ENCODE peak calls at places on chromosomes 13 and 19, in eight cellular contexts. U is fibroblast of lung, O is lower lobe of right lung, R is uterus, F is astrocyte of the cerebellum, I is fibroblast of the aortic adventitia, Z is left ventricle myocardium inferior, H is choroid plexus epithelial cell. Q is an unnamed sample.

GRCh38 chr13:49539313-49539712 is 43.6 kb downstream of the PHF11 start:
- DNase-seq in U (no peak), O (no peak), R (peak; percentile 33), F (no peak), I (no peak), Z (no peak), H (peak; percentile 66), Q (no peak)

GRCh38 chr13:98893361-98893760 is 84.5 kb downstream of the DOCK9 start:
- DNase-seq in U (no peak), O (no peak), R (no peak), F (no peak), I (no peak), Z (no peak), H (no peak), Q (no peak)

GRCh38 chr13:32246468-32246867 is 68.7 kb downstream of the ZAR1L start:
- DNase-seq in U (peak; percentile 67), O (peak; percentile 57), R (peak; percentile 35), F (peak; percentile 44), I (peak; percentile 76), Z (peak; percentile 40), H (peak; percentile 89), Q (peak; percentile 59)

GRCh38 chr19:50377517-50377916 is 1.3 kb downstream of the NR1H2 start:
- DNase-seq in U (no peak), O (no peak), R (no peak), F (no peak), I (no peak), Z (no peak), H (no peak), Q (no peak)

GRCh38 chr13:93690139-93690538 is 463.5 kb downstream of the GPC6 start:
- DNase-seq in U (no peak), O (no peak), R (no peak), F (peak; percentile 19), I (peak; percentile 48), Z (no peak), H (peak; percentile 49), Q (no peak)

GRCh38 chr19:51098366-51099069 is 9.7 kb downstream of the CTU1 start:
- DNase-seq in U (peak; percentile 6), O (peak; percentile 82), R (no peak), F (no peak), I (no peak), Z (peak; percentile 65), H (peak; percentile 52), Q (no peak)

GRCh38 chr13:110306960-110307696 is at the start of the genes COL4A1 and COL4A2:
- DNase-seq in U (peak; percentile 80), O (peak; percentile 68), R (peak; percentile 90), F (no peak), I (peak; percentile 43), Z (peak; percentile 87), H (peak; percentile 88), Q (peak; percentile 55)

GRCh38 chr13:60275208-60275607 is 111.5 kb upstream of the DIAPH3 start:
- DNase-seq in U (no peak), O (no peak), R (no peak), F (no peak), I (no peak), Z (no peak), H (no peak), Q (no peak)

GRCh38 chr13:114064516-114065140 is 67.8 kb downstream of the RASA3 start:
- DNase-seq in U (peak; percentile 35), O (peak; percentile 47), R (peak; percentile 64), F (no peak), I (peak; percentile 61), Z (peak; percentile 28), H (peak; percentile 60), Q (peak; percentile 74)

GRCh38 chr19:45467456-45468158 is at the start of gene FOSB:
- DNase-seq in U (peak; percentile 88), O (peak; percentile 97), R (peak; percentile 93), F (peak; percentile 89), I (peak; percentile 96), Z (peak; percentile 95), H (peak; percentile 96), Q (peak; percentile 98)

GRCh38 chr19:46478356-46478986 is 7.1 kb upstream of the PNMA8A start:
- DNase-seq in U (peak; percentile 83), O (no peak), R (no peak), F (no peak), I (peak; percentile 52), Z (no peak), H (peak; percentile 81), Q (no peak)

GRCh38 chr19:10662384-10663251 is 8.5 kb downstream of the ILF3 start:
- DNase-seq in U (peak; percentile 81), O (no peak), R (no peak), F (peak; percentile 27), I (peak; percentile 90), Z (no peak), H (no peak), Q (no peak)

GRCh38 chr19:8113017-8113416 is 36.4 kb downstream of the FBN3 start:
- DNase-seq in U (no peak), O (peak; percentile 64), R (no peak), F (no peak), I (no peak), Z (no peak), H (no peak), Q (no peak)

GRCh38 chr13:75774176-75774575 is 138.0 kb downstream of the LMO7 start:
- DNase-seq in U (no peak), O (no peak), R (no peak), F (no peak), I (no peak), Z (no peak), H (no peak), Q (no peak)

GRCh38 chr13:98539655-98540054 is 37.3 kb downstream of the STK24 start:
- DNase-seq in U (peak; percentile 31), O (no peak), R (no peak), F (no peak), I (no peak), Z (no peak), H (no peak), Q (no peak)

GRCh38 chr19:1265611-1266115 is 3.5 kb upstream of the CIRBP start:
- DNase-seq in U (peak; percentile 73), O (peak; percentile 80), R (peak; percentile 71), F (no peak), I (peak; percentile 76), Z (peak; percentile 71), H (peak; percentile 35), Q (peak; percentile 70)

GRCh38 chr13:79447141-79447540 is 33.8 kb upstream of the NDFIP2 start:
- DNase-seq in U (no peak), O (no peak), R (no peak), F (no peak), I (no peak), Z (no peak), H (no peak), Q (no peak)

GRCh38 chr19:13102666-13103584 is at the start of gene LYL1:
- DNase-seq in U (peak; percentile 39), O (peak; percentile 89), R (peak; percentile 78), F (no peak), I (peak; percentile 59), Z (peak; percentile 87), H (no peak), Q (peak; percentile 68)

GRCh38 chr13:34700155-34700554 is 241.9 kb upstream of the NBEA start:
- DNase-seq in U (no peak), O (no peak), R (no peak), F (no peak), I (no peak), Z (no peak), H (no peak), Q (no peak)

GRCh38 chr13:45781553-45782326 is 69.8 kb downstream of the SIAH3 start:
- DNase-seq in U (peak; percentile 47), O (no peak), R (peak; percentile 29), F (peak; percentile 3), I (peak; percentile 22), Z (peak; percentile 75), H (no peak), Q (peak; percentile 33)

GRCh38 chr19:17867087-17867486 is 4.7 kb upstream of the SLC5A5 start:
- DNase-seq in U (no peak), O (no peak), R (no peak), F (no peak), I (no peak), Z (no peak), H (no peak), Q (no peak)

GRCh38 chr13:31431722-31432137 is 232.0 kb downstream of the B3GLCT start:
- DNase-seq in U (peak; percentile 10), O (peak; percentile 46), R (peak; percentile 67), F (peak; percentile 15), I (peak; percentile 77), Z (peak; percentile 40), H (peak; percentile 65), Q (peak; percentile 41)

GRCh38 chr13:37791699-37792098 is 77.9 kb downstream of the TRPC4 start:
- DNase-seq in U (peak; percentile 71), O (no peak), R (no peak), F (no peak), I (peak; percentile 26), Z (no peak), H (no peak), Q (no peak)

GRCh38 chr19:29514525-29515232 is 11.1 kb upstream of the VSTM2B start:
- DNase-seq in U (no peak), O (peak; percentile 7), R (no peak), F (no peak), I (no peak), Z (no peak), H (no peak), Q (no peak)

GRCh38 chr13:39655569-39656324 is at the start of gene COG6:
- DNase-seq in U (peak; percentile 77), O (peak; percentile 92), R (peak; percentile 94), F (peak; percentile 42), I (peak; percentile 86), Z (peak; percentile 92), H (peak; percentile 83), Q (peak; percentile 88)
- TF ChIP-seq CTCF in U (no peak), O (peak; percentile 7), R (peak; percentile 34), F (peak; percentile 9), I (no peak), Z (peak; percentile 35), H (peak; percentile 22), Q (no peak)

GRCh38 chr13:107138468-107138867 is 570.5 kb upstream of the ARGLU1 start:
- DNase-seq in U (no peak), O (no peak), R (no peak), F (no peak), I (no peak), Z (no peak), H (no peak), Q (no peak)
- TF ChIP-seq CTCF in U (no peak), O (no peak), R (no peak), F (no peak), I (no peak), Z (no peak), H (no peak), Q (no peak)

GRCh38 chr19:15663245-15663644 is 9.6 kb upstream of the CYP4F12 start:
- DNase-seq in U (no peak), O (no peak), R (no peak), F (no peak), I (no peak), Z (no peak), H (no peak), Q (no peak)
- TF ChIP-seq CTCF in U (no peak), O (no peak), R (no peak), F (no peak), I (no peak), Z (no peak), H (no peak), Q (no peak)

DNA sequence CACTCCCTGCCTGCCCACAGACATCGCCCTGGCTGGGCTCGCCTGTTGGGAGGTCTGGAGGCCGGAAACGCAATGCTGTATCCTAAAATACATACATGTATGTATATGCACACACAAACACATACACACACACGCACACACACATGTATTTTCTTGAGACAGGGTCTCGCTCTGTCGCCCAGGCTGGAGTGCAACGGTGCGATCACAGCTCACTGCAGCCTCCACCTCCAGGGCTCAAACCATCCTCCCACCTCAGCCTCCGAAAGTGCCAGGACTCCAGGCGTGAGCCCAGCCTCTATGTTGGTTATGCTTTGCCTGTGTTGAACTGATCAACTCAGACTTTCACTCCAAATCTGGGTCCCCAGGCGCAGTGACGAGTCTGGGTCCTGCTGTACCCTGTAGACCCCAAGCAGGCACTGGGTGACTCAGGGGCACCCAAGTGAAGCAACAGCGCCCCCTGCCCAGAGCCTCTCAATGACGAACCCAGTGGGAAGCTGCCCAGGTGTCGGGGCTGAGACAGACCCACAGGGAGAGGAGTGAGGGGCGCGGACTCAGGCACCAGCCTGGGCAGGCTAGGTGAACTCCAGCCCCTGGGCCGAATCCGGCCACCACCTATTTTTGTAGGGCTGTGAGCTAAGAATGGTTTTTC is 27.4 kb upstream of the CACTIN start:
- DNase-seq in U (no peak), O (no peak), R (no peak), F (no peak), I (no peak), Z (no peak), H (no peak), Q (no peak)
- TF ChIP-seq CTCF in U (no peak), O (no peak), R (no peak), F (no peak), I (no peak), Z (no peak), H (peak; percentile 36), Q (no peak)